ENCODE peak calls at places on chromosomes 1 and 21, in seven cellular contexts. U is cardiac fibroblast; K is fibroblast of lung; S is spleen; A is IMR-90; W is fibroblast of mammary gland; J is CD8-positive, alpha-beta T cell. M is an unnamed sample.

GRCh38 chr1:45796946-45797345 is 6.5 kb upstream of the MAST2 start:
- DNase-seq in U (no peak), K (no peak), S (no peak), A (no peak), W (no peak), J (no peak), M (no peak)

GRCh38 chr21:40714516-40714915 is 132.4 kb downstream of the DSCAM start:
- DNase-seq in U (no peak), K (peak), S (no peak), A (no peak), W (no peak), J (no peak), M (no peak)

GRCh38 chr21:27380303-27380702 is 413.4 kb upstream of the ADAMTS5 start:
- DNase-seq in U (no peak), K (no peak), S (no peak), A (no peak), W (peak), J (no peak), M (no peak)

GRCh38 chr1:229288516-229288915 is 17.6 kb downstream of the RAB4A start:
- DNase-seq in U (no peak), K (no peak), S (no peak), A (no peak), W (no peak), J (no peak), M (no peak)

GRCh38 chr21:29403922-29404538 is 105.3 kb downstream of the BACH1 start:
- DNase-seq in U (no peak), K (no peak), S (peak), A (no peak), W (peak), J (no peak), M (no peak)

GRCh38 chr1:172955161-172955821 is 95.5 kb downstream of the TNFSF18 start:
- DNase-seq in U (peak), K (peak), S (no peak), A (peak), W (peak), J (no peak), M (peak)

GRCh38 chr1:160116277-160117147 is 953 bp downstream of the ATP1A2 start:
- DNase-seq in U (peak), K (peak), S (no peak), A (peak), W (peak), J (no peak), M (peak)

GRCh38 chr1:66331641-66332523 is 202.1 kb upstream of the SGIP1 start:
- DNase-seq in U (peak), K (peak), S (peak), A (peak), W (peak), J (no peak), M (peak)

GRCh38 chr1:59428828-59429227 is 131.9 kb downstream of the FGGY start:
- DNase-seq in U (no peak), K (no peak), S (no peak), A (no peak), W (no peak), J (no peak), M (no peak)

GRCh38 chr1:223358826-223359225 is 5.2 kb downstream of the SUSD4 start:
- DNase-seq in U (no peak), K (peak), S (no peak), A (no peak), W (no peak), J (no peak), M (no peak)

GRCh38 chr1:72946901-72947505 is 664.7 kb upstream of the NEGR1 start:
- DNase-seq in U (no peak), K (peak), S (no peak), A (no peak), W (no peak), J (no peak), M (no peak)

GRCh38 chr1:158328424-158328823 is 2.9 kb downstream of the CD1B start:
- DNase-seq in U (no peak), K (no peak), S (no peak), A (no peak), W (no peak), J (no peak), M (no peak)

GRCh38 chr1:33261344-33261743 is 5.1 kb downstream of the ZNF362 start:
- DNase-seq in U (no peak), K (peak), S (no peak), A (no peak), W (no peak), J (no peak), M (no peak)

GRCh38 chr1:42793824-42794223 is 9.0 kb downstream of the TMEM269 start:
- DNase-seq in U (peak), K (no peak), S (no peak), A (no peak), W (peak), J (no peak), M (peak)

GRCh38 chr1:30787856-30788495 is 30.4 kb upstream of the LAPTM5 start:
- DNase-seq in U (no peak), K (no peak), S (peak), A (no peak), W (no peak), J (no peak), M (no peak)

GRCh38 chr1:228385232-228385631 is 21.4 kb downstream of the TRIM11 start:
- DNase-seq in U (no peak), K (no peak), S (no peak), A (no peak), W (no peak), J (no peak), M (no peak)

GRCh38 chr1:19682257-19682656 is 17.6 kb downstream of the HTR6 start:
- DNase-seq in U (peak), K (peak), S (no peak), A (peak), W (peak), J (no peak), M (peak)

GRCh38 chr21:43585924-43586411 is 73.3 kb downstream of the HSF2BP start:
- DNase-seq in U (peak), K (peak), S (no peak), A (peak), W (peak), J (no peak), M (peak)

GRCh38 chr1:183685112-183685713 is 32.1 kb upstream of the APOBEC4 start:
- DNase-seq in U (peak), K (peak), S (no peak), A (peak), W (peak), J (no peak), M (peak)

GRCh38 chr1:210302501-210302900 is 26.2 kb upstream of the HHAT start:
- DNase-seq in U (no peak), K (no peak), S (no peak), A (no peak), W (no peak), J (no peak), M (no peak)

GRCh38 chr1:111720274-111720976 is 18.8 kb downstream of the INKA2 start:
- DNase-seq in U (peak), K (no peak), S (no peak), A (no peak), W (no peak), J (no peak), M (peak)

GRCh38 chr21:42279341-42279871 is 35.8 kb downstream of the TFF3 start:
- DNase-seq in U (no peak), K (no peak), S (peak), A (no peak), W (no peak), J (no peak), M (no peak)

GRCh38 chr1:211519602-211520001 is 27.6 kb upstream of the RD3 start:
- DNase-seq in U (no peak), K (no peak), S (no peak), A (no peak), W (no peak), J (no peak), M (no peak)

GRCh38 chr21:45996311-45997204 is 15.0 kb downstream of the COL6A1 start:
- DNase-seq in U (no peak), K (no peak), S (peak), A (no peak), W (no peak), J (no peak), M (no peak)

GRCh38 chr1:94602312-94602711 is 60.8 kb upstream of the F3 start:
- DNase-seq in U (peak), K (peak), S (no peak), A (peak), W (peak), J (no peak), M (peak)

GRCh38 chr1:178151831-178152230 is 57.9 kb downstream of the RASAL2 start:
- DNase-seq in U (no peak), K (no peak), S (no peak), A (no peak), W (no peak), J (no peak), M (no peak)

GRCh38 chr1:236858203-236858602 is 63.1 kb downstream of the MTR start:
- DNase-seq in U (no peak), K (no peak), S (no peak), A (no peak), W (no peak), J (no peak), M (no peak)

GRCh38 chr21:16634522-16634914 is 878.3 kb upstream of the CXADR start:
- DNase-seq in U (no peak), K (no peak), S (no peak), A (no peak), W (no peak), J (no peak), M (no peak)

GRCh38 chr1:17852383-17852782 is 97.2 kb downstream of the ACTL8 start:
- DNase-seq in U (no peak), K (no peak), S (peak), A (no peak), W (no peak), J (no peak), M (no peak)

GRCh38 chr1:245177071-245177900 is 22.5 kb downstream of the KIF26B start:
- DNase-seq in U (no peak), K (peak), S (no peak), A (no peak), W (no peak), J (no peak), M (no peak)

GRCh38 chr1:225461533-225462428 is 33.9 kb upstream of the LBR start:
- DNase-seq in U (no peak), K (no peak), S (peak), A (no peak), W (no peak), J (no peak), M (no peak)

GRCh38 chr1:169681094-169681493 is 30.3 kb downstream of the SELL start:
- DNase-seq in U (no peak), K (no peak), S (no peak), A (no peak), W (peak), J (no peak), M (no peak)
- H3K4me3 ChIP-seq in U (no peak), K (no peak), S (no peak), A (no peak), W (no peak), J (no peak), M (no peak)

DNA sequence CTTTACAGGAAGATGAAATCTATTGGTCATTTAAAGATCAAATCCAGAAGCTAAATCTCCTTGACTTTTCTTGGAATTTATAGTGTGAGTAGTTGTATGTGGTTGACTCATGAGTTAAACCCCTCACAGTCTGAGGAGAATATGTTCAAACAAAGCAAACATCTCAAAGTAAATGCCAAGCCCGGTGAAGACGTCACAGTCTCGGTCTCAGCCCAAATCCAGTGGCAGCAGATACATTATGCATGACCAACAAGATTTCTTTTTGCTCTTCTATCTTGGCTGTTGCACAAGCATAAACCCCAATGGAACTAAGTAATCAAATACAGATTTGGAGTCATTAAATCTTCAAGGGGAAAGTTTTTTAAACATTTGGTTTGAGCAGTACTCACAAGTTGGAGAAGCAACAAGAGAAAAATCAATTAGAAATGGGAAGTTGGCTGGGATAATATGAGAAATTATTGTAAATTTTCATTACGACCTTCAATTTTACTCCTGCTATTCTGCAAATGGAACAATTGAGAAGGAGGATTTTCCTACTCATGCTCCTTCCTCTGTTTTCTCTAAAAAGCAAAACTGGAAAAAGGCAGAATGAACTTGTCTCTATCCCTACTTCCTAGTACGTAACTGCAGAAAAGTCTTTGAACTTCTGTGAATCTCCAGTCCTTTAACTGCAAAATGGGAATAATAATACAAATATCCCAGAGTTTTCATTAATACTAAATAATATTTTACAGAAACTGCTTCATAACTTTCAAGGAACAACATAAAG is 575.8 kb downstream of the NUF2 start:
- DNase-seq in U (peak), K (peak), S (no peak), A (peak), W (peak), J (no peak), M (peak)
- TF ChIP-seq CTCF in U (no peak), K (no peak), S (no peak), A (no peak), W (no peak), J (no peak), M (no peak)

DNA sequence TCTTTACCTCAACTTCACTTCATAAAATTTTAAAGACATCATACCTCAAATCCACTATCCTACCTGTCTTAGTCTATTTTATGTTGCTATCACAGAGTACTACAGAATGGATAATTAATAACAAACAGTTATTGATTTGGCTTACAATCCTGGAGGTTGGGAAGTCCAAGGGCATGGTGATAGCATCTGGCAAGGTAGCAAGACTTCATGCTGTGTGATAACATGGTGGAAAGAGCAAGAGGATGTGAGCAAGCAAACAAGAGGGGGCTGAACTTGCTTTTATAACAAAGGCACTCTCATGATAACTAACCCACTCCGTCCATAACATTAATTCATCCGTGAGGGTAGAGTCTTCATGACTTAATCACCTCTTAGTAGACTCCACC is 33.8 kb downstream of the C21orf91 start:
- DNase-seq in U (no peak), K (no peak), S (no peak), A (no peak), W (no peak), J (no peak), M (no peak)
- H3K4me3 ChIP-seq in U (no peak), K (no peak), S (no peak), A (no peak), W (no peak), J (no peak), M (no peak)

GRCh38 chr1:11072216-11072917 is 12.5 kb upstream of the SRM start:
- DNase-seq in U (no peak), K (no peak), S (peak), A (no peak), W (no peak), J (no peak), M (no peak)
- TF ChIP-seq CTCF in U (no peak), K (no peak), S (no peak), A (no peak), W (no peak), J (no peak), M (no peak)

M was measured in fibroblast of pulmonary artery.